ENCODE peak calls at places on chromosomes 11 and 22, in four cellular contexts. N is GM23248, P is uterus, W is small intestine. C is an unnamed sample.

GRCh38 chr11:30798547-30799236 is 212.5 kb upstream of the MPPED2 start:
- DNase-seq in P (no peak), W (no peak), N (no peak), C (no peak)

GRCh38 chr11:19756675-19757475 is 44.2 kb downstream of the NAV2 start:
- DNase-seq in P (no peak), W (no peak), N (peak; percentile 86), C (no peak)

GRCh38 chr11:134226806-134227325 is 2.4 kb downstream of the VPS26B start:
- DNase-seq in W (no peak), P (no peak), N (peak; percentile 4), C (no peak)

GRCh38 chr11:128424867-128425285 is 162.5 kb downstream of the ETS1 start:
- DNase-seq in N (peak; percentile 63), W (peak; percentile 97), P (no peak), C (no peak)

GRCh38 chr11:64754919-64755662 is 4.7 kb downstream of the PYGM start:
- DNase-seq in W (no peak), P (no peak), N (no peak), C (no peak)

GRCh38 chr22:17939011-17939410 is 85.3 kb downstream of the MICAL3 start:
- DNase-seq in P (no peak), W (peak; percentile 43), N (no peak), C (no peak)

GRCh38 chr22:49894321-49895072 is 23.7 kb downstream of the ALG12 start:
- DNase-seq in P (no peak), N (no peak), W (no peak), C (no peak)

GRCh38 chr11:8532475-8532874 is 61.6 kb downstream of the STK33 start:
- DNase-seq in W (no peak), N (no peak), P (no peak), C (no peak)

GRCh38 chr22:46092011-46092410 is 58.3 kb upstream of the PPARA start:
- DNase-seq in W (no peak), N (no peak), P (no peak), C (no peak)

GRCh38 chr22:39960791-39961746 is 872 bp downstream of the TMA7B start:
- DNase-seq in P (no peak), N (peak; percentile 89), W (peak; percentile 64), C (peak; percentile 98)

GRCh38 chr11:23730307-23730998 is 766.4 kb upstream of the LUZP2 start:
- DNase-seq in N (no peak), P (no peak), W (no peak), C (no peak)

GRCh38 chr22:46596032-46596441 is 24.1 kb upstream of the GRAMD4 start:
- DNase-seq in W (no peak), N (peak; percentile 57), P (no peak), C (no peak)

GRCh38 chr22:46576556-46577351 is 39.3 kb upstream of the CELSR1 start:
- DNase-seq in N (peak; percentile 84), W (peak; percentile 60), P (no peak), C (no peak)

GRCh38 chr11:101715281-101715680 is 131.5 kb upstream of the TRPC6 start:
- DNase-seq in W (no peak), P (no peak), N (no peak), C (no peak)

GRCh38 chr11:86761978-86762377 is 38.4 kb upstream of the PRSS23 start:
- DNase-seq in N (peak; percentile 77), P (no peak), W (no peak), C (peak; percentile 5)

GRCh38 chr11:34680206-34680605 is 59.3 kb downstream of the EHF start:
- DNase-seq in W (no peak), P (no peak), N (peak; percentile 15), C (no peak)

GRCh38 chr22:43319661-43320486 is 23.3 kb downstream of the SCUBE1 start:
- DNase-seq in W (no peak), P (no peak), N (no peak), C (peak; percentile 23)

GRCh38 chr11:3189193-3189843 is 24.2 kb upstream of the OSBPL5 start:
- DNase-seq in W (no peak), N (no peak), P (no peak), C (no peak)

GRCh38 chr11:133306019-133306418 is 226.3 kb downstream of the OPCML start:
- DNase-seq in N (no peak), P (no peak), W (no peak), C (no peak)

GRCh38 chr22:39994046-39994565 is 648 bp upstream of the FAM83F start:
- DNase-seq in W (no peak), N (no peak), P (no peak), C (no peak)

GRCh38 chr11:27621440-27622161 is 78.7 kb downstream of the BDNF start:
- DNase-seq in W (no peak), N (peak; percentile 68), P (no peak), C (no peak)

GRCh38 chr11:78179459-78180071 is 8.9 kb downstream of the KCTD21 start:
- DNase-seq in P (no peak), N (no peak), W (no peak), C (no peak)

GRCh38 chr11:18490319-18490718 is 34.7 kb downstream of the LDHAL6A start:
- DNase-seq in N (peak; percentile 27), P (no peak), W (peak; percentile 7), C (no peak)

GRCh38 chr22:45397806-45398205 is 15.6 kb downstream of the SMC1B start:
- DNase-seq in P (no peak), N (no peak), W (peak; percentile 4), C (no peak)

GRCh38 chr11:120688166-120688565 is 176.6 kb downstream of the GRIK4 start:
- DNase-seq in N (no peak), P (no peak), W (no peak), C (no peak)

GRCh38 chr22:27597703-27598444 is 203.7 kb downstream of the MN1 start:
- DNase-seq in N (peak; percentile 20), W (peak; percentile 10), P (no peak), C (no peak)

GRCh38 chr11:126361400-126361799 is 5.9 kb downstream of the ST3GAL4 start:
- DNase-seq in P (no peak), N (no peak), W (no peak), C (no peak)

GRCh38 chr11:110525883-110526282 is 96.1 kb downstream of the FDX1 start:
- DNase-seq in N (peak; percentile 87), P (peak; percentile 63), W (peak; percentile 5), C (no peak)

GRCh38 chr11:109564241-109564640 is 142.3 kb downstream of the C11orf87 start:
- DNase-seq in N (no peak), W (no peak), P (no peak), C (no peak)

GRCh38 chr11:61959678-61960077 is 7.8 kb downstream of the FTH1 start:
- DNase-seq in P (no peak), N (no peak), W (no peak), C (peak; percentile 41)

GRCh38 chr11:14189874-14190273 is 169.1 kb downstream of the RRAS2 start:
- DNase-seq in N (peak; percentile 30), W (no peak), P (peak; percentile 43), C (no peak)

GRCh38 chr11:216081-216974 is 8.8 kb downstream of the RIC8A start:
- DNase-seq in P (no peak), W (no peak), N (no peak), C (no peak)

GRCh38 chr22:20079745-20080444 is at the start of gene DGCR8:
- DNase-seq in N (peak; percentile 97), W (peak; percentile 95), P (peak; percentile 90), C (peak; percentile 92)

GRCh38 chr11:47384498-47384897 is 6.2 kb upstream of the SPI1 start:
- DNase-seq in P (no peak), W (no peak), N (no peak), C (no peak)

GRCh38 chr11:47380078-47380477 is 1.7 kb upstream of the SPI1 start:
- DNase-seq in N (no peak), W (no peak), P (no peak), C (no peak)

GRCh38 chr11:47378836-47379170 is 456 bp upstream of the SPI1 start:
- DNase-seq in W (no peak), P (no peak), N (no peak), C (no peak)

GRCh38 chr11:47379317-47379716 is 970 bp upstream of the SPI1 start:
- DNase-seq in W (no peak), N (no peak), P (no peak), C (no peak)

DNA sequence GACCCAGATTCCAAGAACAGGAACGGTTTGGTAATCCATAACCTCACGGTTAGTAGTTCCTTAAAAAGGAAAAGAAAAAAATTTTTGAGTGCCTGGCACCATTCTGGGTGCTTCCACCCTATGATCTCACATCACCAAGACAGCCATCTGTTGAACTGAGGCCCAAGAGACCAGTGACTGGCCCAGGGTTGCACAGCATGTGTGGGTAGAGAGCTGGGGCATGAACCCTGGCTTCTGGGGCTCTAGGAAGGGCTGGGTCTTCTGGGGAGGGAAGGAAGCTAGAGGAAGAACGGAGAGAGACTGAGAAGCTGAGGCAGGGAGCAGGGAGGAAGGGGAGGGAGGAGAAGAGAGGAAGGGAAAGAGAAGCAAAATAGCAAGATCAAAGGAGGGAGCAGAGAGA is 4.8 kb upstream of the SPI1 start:
- DNase-seq in P (no peak), W (no peak), N (no peak), C (no peak)
- H3K27ac ChIP-seq in P (no peak overlapping the region), W (no peak overlapping the region), N (no peak overlapping the region), C (no peak overlapping the region)

GRCh38 chr11:95088946-95089619 is 563 bp upstream of the ENDOD1 start:
- DNase-seq in N (peak; percentile 32), P (no peak), W (no peak), C (no peak)

GRCh38 chr11:95089620-95090542 is at the start of gene ENDOD1:
- DNase-seq in W (peak; percentile 87), N (peak; percentile 96), P (peak; percentile 73), C (peak; percentile 49)

GRCh38 chr11:95093548-95093947 is 3.9 kb downstream of the ENDOD1 start:
- DNase-seq in W (no peak), N (peak; percentile 19), P (no peak), C (no peak)

GRCh38 chr11:95092549-95093324 is 3.1 kb downstream of the ENDOD1 start:
- DNase-seq in P (no peak), W (peak; percentile 87), N (peak; percentile 78), C (no peak)

GRCh38 chr11:95091663-95092062 is 2.0 kb downstream of the ENDOD1 start:
- DNase-seq in N (no peak), P (no peak), W (peak; percentile 82), C (no peak)
- H3K4me3 ChIP-seq in N (no peak overlapping the region), P (no peak overlapping the region), W (no peak overlapping the region), C (no peak overlapping the region)

GRCh38 chr11:114181752-114182151 is 114.4 kb upstream of the NNMT start:
- DNase-seq in P (peak; percentile 51), N (no peak), W (no peak), C (no peak)

GRCh38 chr11:114183041-114183511 is 113.1 kb upstream of the NNMT start:
- DNase-seq in W (peak; percentile 60), P (peak; percentile 83), N (no peak), C (no peak)

GRCh38 chr11:114181195-114181594 is 115.0 kb upstream of the NNMT start:
- DNase-seq in N (no peak), W (no peak), P (no peak), C (no peak)

GRCh38 chr11:114180301-114181055 is 115.7 kb upstream of the NNMT start:
- DNase-seq in W (peak; percentile 80), N (peak; percentile 31), P (peak; percentile 62), C (no peak)

GRCh38 chr11:114182471-114182968 is 113.7 kb upstream of the NNMT start:
- DNase-seq in P (peak; percentile 52), N (no peak), W (no peak), C (no peak)
- H3K4me1 ChIP-seq in P (peaks cover 27% of the 10 kb centered on the region), N (no peaks in the 10 kb centered on the region), W (peaks cover 16% of the 10 kb centered on the region), C (no peaks in the 10 kb centered on the region)

DNA sequence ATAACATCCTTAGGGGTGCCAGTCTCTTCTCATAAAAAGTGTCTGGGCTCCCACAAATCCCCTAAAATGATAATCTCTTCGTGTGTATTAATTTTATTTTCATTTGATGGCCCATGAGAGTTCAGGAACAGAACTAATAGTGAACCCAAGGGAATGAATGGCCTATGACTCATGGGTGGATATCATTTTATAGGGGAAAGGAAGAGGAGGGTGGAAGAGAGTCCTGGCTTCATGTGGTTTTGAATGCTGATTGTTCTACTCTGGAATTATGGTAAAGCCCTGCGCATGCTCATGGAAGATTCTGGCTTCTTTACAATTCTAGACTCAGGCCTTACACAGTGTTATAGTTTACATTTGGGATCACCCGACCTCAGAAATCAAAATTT is 35.3 kb downstream of the MAML2 start:
- DNase-seq in N (peak; percentile 92), P (no peak), W (peak; percentile 73), C (peak; percentile 54)
- H3K27ac ChIP-seq in N (peak overlapping the region; percentile 99), P (peak overlapping the region; percentile 67), W (peak overlapping the region; percentile 88), C (peak overlapping the region; percentile 96)